ENCODE peak calls at places on chromosomes 2 and 18, in five cellular contexts. Q is hypothalamus, L is activated T-helper 1 cell treated with Interleukin-2 at 50 U/mL for 16 hours, J is GM04504, F is fibroblast of lung. O is an unnamed sample.

GRCh38 chr2:85393836-85394235 is 16.3 kb downstream of the CAPG start:
- DNase-seq in F (no peak), Q (no peak), J (no peak), L (no peak), O (peak)

GRCh38 chr2:149587220-149587949 is at the start of gene MMADHC:
- DNase-seq in J (peak), Q (peak), L (peak), F (peak), O (peak)

GRCh38 chr2:99854236-99854852 is 288.0 kb downstream of the AFF3 start:
- DNase-seq in Q (no peak), F (no peak), J (no peak), L (no peak), O (no peak)

GRCh38 chr2:100610381-100610831 is 47.6 kb downstream of the PDCL3 start:
- DNase-seq in F (peak), L (peak), J (peak), Q (peak), O (peak)

GRCh38 chr18:35782926-35783325 is 189.6 kb upstream of the RMP24 start:
- DNase-seq in L (no peak), Q (no peak), F (no peak), J (no peak), O (no peak)

GRCh38 chr2:150133623-150134022 is 353.8 kb downstream of the RND3 start:
- DNase-seq in Q (no peak), F (peak), L (no peak), J (peak), O (peak)

GRCh38 chr2:172250801-172251200 is 148.1 kb upstream of the DLX2 start:
- DNase-seq in J (no peak), F (no peak), Q (no peak), L (no peak), O (no peak)

GRCh38 chr2:19098467-19099160 is 259.8 kb downstream of the OSR1 start:
- DNase-seq in F (peak), J (no peak), Q (no peak), L (no peak), O (no peak)

GRCh38 chr2:99150691-99151090 is 4.1 kb downstream of the TSGA10 start:
- DNase-seq in L (no peak), F (peak), Q (no peak), J (no peak), O (no peak)